ENCODE peak calls at places on chromosomes 2 and 18, in four cellular contexts. E is GM23338, M is PC-3, R is SK-N-SH. B is an unnamed sample.

GRCh38 chr2:10529611-10530010 is 81.5 kb upstream of the ODC1 start:
- DNase-seq in E (no peak), M (no peak), R (peak), B (no peak)

GRCh38 chr2:11574176-11575046 is 40.6 kb downstream of the GREB1 start:
- DNase-seq in R (no peak), M (no peak), E (no peak), B (no peak)

GRCh38 chr18:23136326-23137092 is 1.2 kb downstream of the CABLES1 start:
- DNase-seq in R (peak), E (peak), M (peak), B (peak)

GRCh38 chr2:50956886-50957285 is 75.0 kb downstream of the NRXN1 start:
- DNase-seq in E (no peak), M (peak), R (no peak), B (no peak)

GRCh38 chr2:234970467-234970866 is 18.6 kb downstream of the SH3BP4 start:
- DNase-seq in M (peak), E (no peak), R (no peak), B (no peak)

GRCh38 chr2:241741016-241741415 is 6.6 kb downstream of the D2HGDH start:
- DNase-seq in R (no peak), M (peak), E (no peak), B (no peak)

GRCh38 chr2:127954857-127955256 is 69.1 kb upstream of the AMMECR1L start:
- DNase-seq in E (no peak), R (no peak), M (no peak), B (no peak)

GRCh38 chr2:32559136-32559535 is 68.7 kb upstream of the TTC27 start:
- DNase-seq in M (no peak), E (no peak), R (no peak), B (peak)

GRCh38 chr2:6963727-6964126 is 46.5 kb downstream of the RNF144A start:
- DNase-seq in E (no peak), R (no peak), M (no peak), B (no peak)

GRCh38 chr2:145228506-145228905 is 708.6 kb upstream of the ZEB2 start:
- DNase-seq in R (peak), E (no peak), M (no peak), B (no peak)

GRCh38 chr2:229416116-229416694 is 145.1 kb upstream of the PID1 start:
- DNase-seq in E (no peak), R (no peak), M (no peak), B (no peak)

GRCh38 chr2:20600756-20601325 is 50.1 kb downstream of the HS1BP3 start:
- DNase-seq in R (no peak), E (no peak), M (peak), B (no peak)

GRCh38 chr2:160906878-160907277 is 253.3 kb upstream of the TANK start:
- DNase-seq in E (peak), R (no peak), M (peak), B (no peak)

GRCh38 chr18:23378470-23378764 is 74.7 kb upstream of the RIOK3 start:
- DNase-seq in E (no peak), M (peak), R (no peak), B (no peak)

GRCh38 chr2:88835726-88836125 is 144.3 kb downstream of the RPIA start:
- DNase-seq in M (no peak), E (no peak), R (no peak), B (no peak)

GRCh38 chr2:24122356-24123211 is 550 bp downstream of the PFN4 start:
- DNase-seq in M (no peak), R (no peak), E (peak), B (no peak)

GRCh38 chr2:75592028-75592427 is 31.3 kb upstream of the EVA1A start:
- DNase-seq in E (no peak), M (peak), R (no peak), B (peak)

GRCh38 chr2:2919026-2919425 is 458.6 kb downstream of the EIPR1 start:
- DNase-seq in R (no peak), M (no peak), E (no peak), B (no peak)

GRCh38 chr2:95032868-95033603 is 7.5 kb downstream of the MAL start:
- DNase-seq in M (no peak), R (no peak), E (peak), B (no peak)

GRCh38 chr18:7919565-7919964 is 352.4 kb downstream of the PTPRM start:
- DNase-seq in M (peak), R (no peak), E (no peak), B (no peak)

GRCh38 chr18:11308499-11308898 is 159.1 kb upstream of the PIEZO2 start:
- DNase-seq in R (no peak), M (no peak), E (no peak), B (no peak)

GRCh38 chr2:99608092-99608491 is 118.3 kb upstream of the REV1 start:
- DNase-seq in R (no peak), M (no peak), E (peak), B (no peak)

GRCh38 chr2:170216415-170216814 is 38.5 kb downstream of the MYO3B start:
- DNase-seq in M (no peak), R (no peak), E (no peak), B (no peak)

DNA sequence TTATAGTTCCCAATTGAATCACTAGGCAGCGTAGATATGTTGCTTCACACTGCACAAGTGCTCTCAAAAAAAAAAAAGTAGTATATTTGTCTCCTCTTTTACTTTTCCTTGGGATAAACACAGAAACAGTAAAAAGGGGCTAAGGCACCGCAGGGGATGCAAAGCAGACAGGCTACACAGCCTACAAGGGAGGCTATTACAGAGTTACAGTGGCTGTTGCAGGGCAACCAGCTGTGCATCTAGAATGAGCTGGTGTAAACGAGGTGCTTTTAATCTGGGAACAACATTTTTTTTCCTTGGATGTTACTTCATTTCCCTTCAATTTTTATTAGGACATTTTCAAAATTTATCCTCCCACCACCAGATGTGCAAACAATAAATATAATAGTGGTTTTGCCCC is 1934.7 kb upstream of the CELF4 start:
- DNase-seq in E (peak), R (no peak), M (no peak), B (no peak)
- TF ChIP-seq EZH2phosphoT487 in E (no peak), R (no peak), M (no peak), B (no peak)

GRCh38 chr2:239022437-239023260 is 174.8 kb downstream of the TWIST2 start:
- DNase-seq in M (no peak), E (no peak), R (peak), B (no peak)
- TF ChIP-seq EZH2phosphoT487 in M (no peak), E (no peak), R (no peak), B (no peak)

DNA sequence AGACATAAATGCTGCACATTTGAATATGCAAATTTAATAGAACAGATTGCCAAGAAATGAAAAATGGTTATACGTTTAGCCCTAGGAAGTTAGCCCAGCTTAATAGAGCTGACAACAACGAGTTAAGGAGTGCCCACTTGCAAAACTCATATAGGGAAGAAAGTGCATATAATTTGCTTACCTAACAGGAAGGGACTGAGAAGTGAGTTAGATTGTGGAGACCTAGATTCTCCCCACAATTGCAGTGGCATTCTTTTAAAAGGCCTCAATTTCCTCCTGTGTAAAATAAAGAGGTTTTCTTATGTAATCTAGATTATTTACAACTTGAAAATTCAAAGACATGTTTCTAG is 642.8 kb upstream of the PIK3C3 start:
- DNase-seq in R (no peak), M (no peak), E (peak), B (no peak)
- TF ChIP-seq EZH2phosphoT487 in R (no peak), M (no peak), E (no peak), B (no peak)

GRCh38 chr2:12824771-12825363 is 108.1 kb downstream of the TRIB2 start:
- DNase-seq in M (no peak), E (no peak), R (no peak), B (no peak)
- TF ChIP-seq EZH2phosphoT487 in M (no peak), E (no peak), R (no peak), B (no peak)

DNA sequence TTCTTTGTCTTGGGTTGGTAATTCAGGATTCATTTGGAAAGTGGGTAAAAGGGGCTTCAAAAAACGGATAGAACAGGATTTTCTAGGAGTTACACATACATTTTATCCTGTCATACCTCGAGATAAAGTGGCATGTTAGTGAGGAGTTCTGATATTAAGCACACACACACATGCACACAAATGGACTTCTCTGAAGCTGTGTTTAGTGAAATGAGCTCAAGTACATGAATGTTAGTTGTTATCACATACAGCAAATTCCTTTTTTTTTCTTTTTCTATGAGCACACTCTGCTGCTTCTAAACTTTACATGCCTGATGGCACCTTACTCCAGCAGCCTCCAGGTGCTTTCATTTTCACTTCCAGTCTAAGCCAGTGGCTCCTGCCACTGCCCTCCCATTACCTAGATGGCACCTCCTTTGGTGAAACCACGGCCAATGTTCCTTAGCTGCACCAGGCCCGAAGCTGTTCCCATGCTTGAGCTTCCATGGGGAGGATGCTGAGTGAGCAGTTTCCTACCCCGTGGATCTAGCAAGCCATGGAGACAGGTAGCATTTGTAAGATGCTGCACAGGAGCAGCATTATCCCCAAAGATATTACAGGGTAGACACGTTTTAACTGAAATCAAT is 49.7 kb downstream of the STAT1 start:
- DNase-seq in M (no peak), E (no peak), R (no peak), B (no peak)
- TF ChIP-seq EZH2phosphoT487 in M (no peak), E (no peak), R (no peak), B (no peak)

GRCh38 chr2:26610504-26611335 is 30.4 kb downstream of the CIB4 start:
- DNase-seq in E (no peak), R (no peak), M (no peak), B (no peak)
- TF ChIP-seq EZH2phosphoT487 in E (no peak), R (no peak), M (no peak), B (no peak)

DNA sequence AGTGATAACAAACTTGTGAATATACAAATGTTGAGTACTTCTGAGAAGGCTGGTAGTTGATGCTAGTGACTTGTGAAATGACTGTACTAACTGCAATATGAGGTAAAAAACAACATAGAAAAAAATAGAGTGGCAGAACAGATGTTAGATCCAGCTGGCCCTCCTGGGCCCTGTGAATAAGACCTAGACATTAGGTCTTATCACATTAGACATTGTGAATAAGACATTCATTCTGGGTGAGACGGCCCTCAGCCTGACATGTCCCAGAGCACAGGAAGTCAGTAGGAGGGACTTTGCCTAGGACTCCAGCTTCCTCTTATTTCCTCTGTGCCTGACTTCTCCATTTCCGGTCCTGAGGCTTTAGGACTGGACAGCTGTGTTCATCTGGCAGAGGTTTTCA is 22.9 kb downstream of the DOK1 start:
- DNase-seq in M (no peak), R (no peak), E (no peak), B (no peak)
- TF ChIP-seq EZH2phosphoT487 in M (no peak), R (no peak), E (no peak), B (no peak)

GRCh38 chr2:176097820-176098365 is 1.7 kb upstream of the HOXD12 start:
- DNase-seq in E (no peak), M (no peak), R (no peak), B (no peak)

GRCh38 chr2:176099737-176100546 is at the start of gene HOXD12:
- DNase-seq in M (no peak), E (no peak), R (no peak), B (no peak)

GRCh38 chr2:176099159-176099736 is 347 bp upstream of the HOXD12 start:
- DNase-seq in M (no peak), E (peak), R (no peak), B (no peak)

GRCh38 chr2:176096986-176097819 is 2.4 kb upstream of the HOXD12 start:
- DNase-seq in R (peak), M (peak), E (peak), B (peak)

DNA sequence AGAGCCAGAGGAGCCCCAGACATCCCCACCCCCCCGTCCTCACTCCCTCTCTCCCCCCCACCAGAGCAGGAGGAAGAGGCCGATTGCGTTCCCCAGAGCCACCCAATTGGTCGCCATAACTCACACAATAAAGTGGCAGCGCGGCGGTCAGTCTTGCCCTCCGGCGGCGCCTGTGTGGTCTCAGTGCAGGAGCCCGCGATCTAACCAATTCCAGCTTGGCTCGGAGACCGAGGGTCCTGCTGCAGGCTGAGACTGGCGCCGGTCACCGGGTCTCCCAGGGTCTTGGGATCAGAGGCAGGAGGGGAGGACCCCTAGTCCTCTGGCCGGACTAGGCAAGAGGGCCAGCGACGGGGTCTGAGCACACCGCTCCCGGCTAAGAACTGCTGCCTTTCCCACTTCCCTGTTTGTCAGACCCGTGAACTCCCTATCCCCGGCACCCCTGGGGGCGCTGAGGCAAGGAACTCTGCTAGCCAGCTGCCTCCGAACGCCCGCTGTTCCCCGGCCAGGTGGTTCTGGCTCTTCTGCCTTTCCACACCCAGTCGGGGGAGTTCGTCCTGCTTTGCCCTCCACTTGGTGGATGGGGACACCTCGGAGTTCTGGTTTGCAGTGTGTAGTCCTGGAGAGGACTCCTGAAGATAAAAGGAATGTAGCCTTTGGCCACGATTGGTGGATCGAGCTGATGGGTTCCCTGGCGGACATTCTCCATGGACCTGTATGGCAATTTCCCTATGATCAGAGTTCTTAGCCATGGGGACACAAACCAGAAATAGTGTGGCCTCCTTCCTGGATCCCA is 1.0 kb upstream of the HOXD12 start:
- DNase-seq in E (peak), M (no peak), R (peak), B (no peak)
- TF ChIP-seq EZH2phosphoT487 in E (peak), M (no peak), R (no peak), B (no peak)

B was measured in hepatocyte.